ENCODE peak calls at places on chromosomes 7 and 10, in four cellular contexts. One of them, this sample, is unnamed. For H3K36me3, the result is how much of the 10 kb centered on the place peaks cover.

GRCh38 chr10:4131407-4132215 is 346.6 kb upstream of the KLF6 start:
- DNase-seq in cardiac muscle cell: peak
- DNase-seq in PC-9: peak
- DNase-seq in neuronal stem cell: no peak
- DNase-seq in this sample: no peak

GRCh38 chr7:138233189-138233588 is 156.9 kb downstream of the AKR1D1 start:
- DNase-seq in neuronal stem cell: no peak
- DNase-seq in PC-9: no peak
- DNase-seq in cardiac muscle cell: no peak
- DNase-seq in this sample: no peak

GRCh38 chr7:12722136-12722535 is 34.7 kb downstream of the ARL4A start:
- DNase-seq in neuronal stem cell: no peak
- DNase-seq in cardiac muscle cell: no peak
- DNase-seq in PC-9: no peak
- DNase-seq in this sample: no peak

GRCh38 chr10:112223725-112224124 is 40.2 kb upstream of the GPAM start:
- DNase-seq in PC-9: no peak
- DNase-seq in cardiac muscle cell: no peak
- DNase-seq in neuronal stem cell: no peak
- DNase-seq in this sample: no peak

GRCh38 chr10:8060010-8060703 is 5.7 kb downstream of the GATA3 start:
- DNase-seq in cardiac muscle cell: no peak
- DNase-seq in PC-9: no peak
- DNase-seq in neuronal stem cell: peak
- DNase-seq in this sample: no peak

GRCh38 chr7:70133291-70133690 is 535.0 kb downstream of the AUTS2 start:
- DNase-seq in cardiac muscle cell: no peak
- DNase-seq in neuronal stem cell: peak
- DNase-seq in PC-9: no peak
- DNase-seq in this sample: no peak

GRCh38 chr7:31106303-31107105 is 54.4 kb downstream of the ADCYAP1R1 start:
- DNase-seq in cardiac muscle cell: no peak
- DNase-seq in PC-9: no peak
- DNase-seq in neuronal stem cell: no peak
- DNase-seq in this sample: no peak

GRCh38 chr10:47024046-47024322 is 112.8 kb downstream of the PTPN20 start:
- DNase-seq in PC-9: no peak
- DNase-seq in neuronal stem cell: no peak
- DNase-seq in cardiac muscle cell: no peak
- DNase-seq in this sample: no peak

GRCh38 chr7:110090113-110090820 is 1000.7 kb upstream of the LRRN3 start:
- DNase-seq in neuronal stem cell: no peak
- DNase-seq in PC-9: no peak
- DNase-seq in cardiac muscle cell: peak
- DNase-seq in this sample: no peak

GRCh38 chr7:33423646-33424020 is 294.3 kb downstream of the BBS9 start:
- DNase-seq in neuronal stem cell: no peak
- DNase-seq in cardiac muscle cell: no peak
- DNase-seq in PC-9: no peak
- DNase-seq in this sample: no peak

GRCh38 chr10:12728569-12728968 is 272.9 kb downstream of the CCDC3 start:
- DNase-seq in neuronal stem cell: no peak
- DNase-seq in cardiac muscle cell: peak
- DNase-seq in PC-9: no peak
- DNase-seq in this sample: no peak

GRCh38 chr10:90751107-90751997 is 106.5 kb downstream of the HTR7 start:
- DNase-seq in neuronal stem cell: peak
- DNase-seq in PC-9: peak
- DNase-seq in cardiac muscle cell: peak
- DNase-seq in this sample: peak

GRCh38 chr7:42161723-42162122 is 75.3 kb downstream of the GLI3 start:
- DNase-seq in cardiac muscle cell: peak
- DNase-seq in neuronal stem cell: no peak
- DNase-seq in PC-9: no peak
- DNase-seq in this sample: no peak

GRCh38 chr10:15122477-15123030 is 25.4 kb downstream of the RPP38 start:
- DNase-seq in neuronal stem cell: no peak
- DNase-seq in cardiac muscle cell: no peak
- DNase-seq in PC-9: no peak
- DNase-seq in this sample: no peak
- H3K36me3 ChIP-seq in neuronal stem cell: under half
- H3K36me3 ChIP-seq in cardiac muscle cell: under half
- H3K36me3 ChIP-seq in PC-9: under half
- H3K36me3 ChIP-seq in this sample: half or more

GRCh38 chr7:21912931-21913780 is 32.5 kb downstream of the CDCA7L start:
- DNase-seq in PC-9: no peak
- DNase-seq in neuronal stem cell: no peak
- DNase-seq in cardiac muscle cell: no peak
- DNase-seq in this sample: no peak

GRCh38 chr7:21916629-21917028 is 29.1 kb downstream of the CDCA7L start:
- DNase-seq in cardiac muscle cell: no peak
- DNase-seq in neuronal stem cell: no peak
- DNase-seq in PC-9: no peak
- DNase-seq in this sample: no peak

GRCh38 chr7:21915140-21915539 is 30.6 kb downstream of the CDCA7L start:
- DNase-seq in PC-9: no peak
- DNase-seq in neuronal stem cell: no peak
- DNase-seq in cardiac muscle cell: no peak
- DNase-seq in this sample: no peak

GRCh38 chr7:21916176-21916575 is 29.5 kb downstream of the CDCA7L start:
- DNase-seq in cardiac muscle cell: no peak
- DNase-seq in neuronal stem cell: no peak
- DNase-seq in PC-9: no peak
- DNase-seq in this sample: no peak

DNA sequence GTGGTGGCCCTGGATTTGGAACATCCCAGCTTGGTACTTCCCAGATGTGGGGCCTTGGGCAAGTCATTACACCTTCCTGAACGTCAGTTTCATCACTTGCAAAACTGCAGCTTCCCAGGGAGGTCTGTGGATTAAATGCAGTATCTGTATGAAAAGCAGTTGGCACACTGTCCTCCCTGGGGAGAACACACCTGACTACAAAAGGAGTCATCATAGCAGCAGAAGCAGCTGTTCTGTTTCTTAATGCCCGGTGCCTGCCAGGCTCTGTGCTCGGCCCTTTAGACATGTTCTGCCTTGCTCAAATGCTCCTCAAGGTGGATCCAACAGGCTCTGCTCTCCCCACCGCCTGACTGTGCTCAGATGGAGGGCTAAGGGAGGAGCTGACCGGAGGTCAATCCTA is 31.0 kb downstream of the CDCA7L start:
- DNase-seq in neuronal stem cell: no peak
- DNase-seq in PC-9: no peak
- DNase-seq in cardiac muscle cell: no peak
- DNase-seq in this sample: no peak
- H3K36me3 ChIP-seq in neuronal stem cell: under half
- H3K36me3 ChIP-seq in PC-9: under half
- H3K36me3 ChIP-seq in cardiac muscle cell: under half
- H3K36me3 ChIP-seq in this sample: under half

GRCh38 chr10:97754726-97755125 is 17.1 kb downstream of the SFRP5 start:
- DNase-seq in cardiac muscle cell: no peak
- DNase-seq in PC-9: no peak
- DNase-seq in neuronal stem cell: no peak
- DNase-seq in this sample: no peak
- H3K36me3 ChIP-seq in cardiac muscle cell: under half
- H3K36me3 ChIP-seq in PC-9: under half
- H3K36me3 ChIP-seq in neuronal stem cell: under half
- H3K36me3 ChIP-seq in this sample: under half

DNA sequence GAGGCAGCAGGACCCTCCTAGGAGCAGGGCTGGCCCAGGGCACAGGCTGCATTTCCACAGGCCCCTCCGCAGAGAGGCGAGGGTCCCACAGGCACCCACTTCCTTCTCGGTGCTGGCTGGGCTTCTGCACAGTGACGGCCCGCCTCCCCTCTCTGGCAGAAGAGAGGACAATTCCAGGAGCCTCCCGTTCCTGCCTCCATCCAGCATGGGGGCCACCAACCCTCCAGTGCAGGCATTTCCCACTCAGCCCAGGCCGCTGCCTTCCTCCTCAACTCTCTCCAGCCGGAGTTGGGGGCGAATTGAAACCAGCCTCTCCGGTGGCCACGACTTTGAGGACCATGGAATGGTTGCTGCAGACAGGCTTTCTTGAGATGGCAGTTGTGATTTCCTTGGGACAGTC is 125.0 kb upstream of the PPP2R2D start:
- DNase-seq in PC-9: no peak
- DNase-seq in neuronal stem cell: no peak
- DNase-seq in cardiac muscle cell: no peak
- DNase-seq in this sample: no peak
- H3K36me3 ChIP-seq in PC-9: under half
- H3K36me3 ChIP-seq in neuronal stem cell: under half
- H3K36me3 ChIP-seq in cardiac muscle cell: under half
- H3K36me3 ChIP-seq in this sample: under half

GRCh38 chr10:119919271-119919670 is 26.7 kb downstream of the SEC23IP start:
- DNase-seq in PC-9: no peak
- DNase-seq in cardiac muscle cell: no peak
- DNase-seq in neuronal stem cell: no peak
- DNase-seq in this sample: no peak

GRCh38 chr10:119919823-119920222 is 27.3 kb downstream of the SEC23IP start:
- DNase-seq in cardiac muscle cell: no peak
- DNase-seq in neuronal stem cell: no peak
- DNase-seq in PC-9: no peak
- DNase-seq in this sample: no peak

GRCh38 chr10:119917777-119918176 is 25.2 kb downstream of the SEC23IP start:
- DNase-seq in cardiac muscle cell: no peak
- DNase-seq in PC-9: no peak
- DNase-seq in neuronal stem cell: no peak
- DNase-seq in this sample: no peak
- H3K36me3 ChIP-seq in cardiac muscle cell: half or more
- H3K36me3 ChIP-seq in PC-9: under half
- H3K36me3 ChIP-seq in neuronal stem cell: under half
- H3K36me3 ChIP-seq in this sample: half or more

DNA sequence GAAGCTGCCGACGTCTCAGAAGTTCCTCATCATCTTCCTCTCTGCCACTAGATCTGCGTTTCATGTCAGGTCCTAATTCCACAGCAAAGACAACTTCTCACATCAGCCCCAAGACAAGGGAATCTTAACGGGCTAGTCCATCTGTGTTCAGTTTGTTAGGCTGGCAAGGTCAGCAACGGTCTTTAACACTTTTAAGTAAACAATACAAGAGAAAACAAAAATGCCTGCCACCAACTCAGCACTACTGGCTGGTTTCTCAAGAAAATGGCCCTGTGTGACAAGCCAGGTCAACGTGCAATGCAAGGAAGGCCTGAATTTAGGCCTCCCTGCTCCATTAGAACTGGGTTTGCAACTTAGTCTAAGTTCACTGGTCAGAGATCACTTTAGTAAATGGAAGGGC is 41.0 kb upstream of the AFAP1L2 start:
- DNase-seq in neuronal stem cell: no peak
- DNase-seq in cardiac muscle cell: no peak
- DNase-seq in PC-9: no peak
- DNase-seq in this sample: no peak
- H3K36me3 ChIP-seq in neuronal stem cell: under half
- H3K36me3 ChIP-seq in cardiac muscle cell: under half
- H3K36me3 ChIP-seq in PC-9: under half
- H3K36me3 ChIP-seq in this sample: under half

GRCh38 chr10:93671042-93671441 is 31.4 kb downstream of the FRA10AC1 start:
- DNase-seq in cardiac muscle cell: no peak
- DNase-seq in PC-9: no peak
- DNase-seq in neuronal stem cell: no peak
- DNase-seq in this sample: no peak

GRCh38 chr10:93672022-93672678 is 30.2 kb downstream of the FRA10AC1 start:
- DNase-seq in neuronal stem cell: no peak
- DNase-seq in cardiac muscle cell: no peak
- DNase-seq in PC-9: no peak
- DNase-seq in this sample: no peak

GRCh38 chr10:93672890-93673289 is 29.5 kb downstream of the FRA10AC1 start:
- DNase-seq in cardiac muscle cell: no peak
- DNase-seq in PC-9: no peak
- DNase-seq in neuronal stem cell: no peak
- DNase-seq in this sample: no peak

GRCh38 chr10:93667795-93668194 is 34.6 kb downstream of the FRA10AC1 start:
- DNase-seq in PC-9: no peak
- DNase-seq in neuronal stem cell: no peak
- DNase-seq in cardiac muscle cell: no peak
- DNase-seq in this sample: no peak

DNA sequence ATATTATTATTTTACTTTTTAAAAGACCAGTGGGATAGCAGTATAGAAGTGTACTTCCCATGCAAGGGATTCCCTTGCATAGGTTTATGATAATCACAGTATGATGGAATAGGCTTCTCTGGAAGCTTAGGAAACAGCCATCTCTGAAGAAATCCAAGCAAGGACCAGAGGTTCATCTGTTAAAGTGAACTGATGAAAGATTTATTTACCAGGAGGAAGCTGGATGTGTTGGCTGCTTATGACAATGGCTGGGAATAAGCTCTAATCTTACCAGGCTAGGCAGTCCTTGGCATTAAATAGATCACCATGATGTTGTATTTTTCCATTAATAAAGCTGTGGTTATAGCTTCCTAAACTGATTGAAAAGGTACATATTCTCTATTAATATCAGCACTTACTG is 32.0 kb downstream of the FRA10AC1 start:
- DNase-seq in neuronal stem cell: no peak
- DNase-seq in PC-9: no peak
- DNase-seq in cardiac muscle cell: no peak
- DNase-seq in this sample: no peak
- H3K36me3 ChIP-seq in neuronal stem cell: under half
- H3K36me3 ChIP-seq in PC-9: under half
- H3K36me3 ChIP-seq in cardiac muscle cell: half or more
- H3K36me3 ChIP-seq in this sample: half or more

DNA sequence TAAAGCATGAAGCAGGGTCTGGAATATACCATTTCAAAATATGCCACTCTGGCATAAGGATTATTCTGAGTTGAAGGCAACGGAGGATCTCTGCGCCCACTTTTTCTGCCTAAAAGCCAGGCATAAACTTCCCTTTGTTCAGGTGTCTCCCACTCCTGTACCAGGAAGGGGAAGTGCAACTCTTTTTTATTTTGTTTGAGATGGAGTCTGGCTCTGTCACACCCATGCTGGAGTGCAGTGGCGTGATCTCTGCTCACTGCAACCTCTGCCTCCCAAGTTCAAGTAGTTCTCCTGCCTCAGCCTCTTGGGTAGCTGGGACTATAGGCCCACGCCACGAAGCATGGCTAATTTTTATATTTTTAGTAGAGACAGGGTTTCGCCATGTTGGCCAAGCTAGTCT is 18.2 kb downstream of the SVIL start:
- DNase-seq in neuronal stem cell: no peak
- DNase-seq in PC-9: no peak
- DNase-seq in cardiac muscle cell: no peak
- DNase-seq in this sample: no peak
- H3K36me3 ChIP-seq in neuronal stem cell: under half
- H3K36me3 ChIP-seq in PC-9: under half
- H3K36me3 ChIP-seq in cardiac muscle cell: under half
- H3K36me3 ChIP-seq in this sample: under half

This sample was measured in tibial nerve.